ENCODE peak calls at places on chromosomes 4 and X, in six cellular contexts. W is mammary epithelial cell, G is fibroblast of lung, S is thyroid gland, E is fibroblast of mammary gland, O is A549. T is an unnamed sample.

GRCh38 chrX:30488092-30488491 is 89.5 kb downstream of the TASL start:
- DNase-seq in E (peak; percentile 37), W (no peak), S (no peak), O (peak; percentile 26), G (peak; percentile 15), T (no peak)

GRCh38 chr4:19945501-19945900 is 306.2 kb upstream of the SLIT2 start:
- DNase-seq in S (no peak), G (peak; percentile 66), W (no peak), O (no peak), E (no peak), T (no peak)

GRCh38 chr4:7699040-7699439 is 240.6 kb downstream of the AFAP1 start:
- DNase-seq in G (peak; percentile 50), W (peak; percentile 74), S (no peak), O (no peak), E (peak; percentile 83), T (peak; percentile 56)

GRCh38 chrX:49300703-49301102 is 2.7 kb upstream of the GAGE10 start:
- DNase-seq in W (no peak), G (no peak), E (no peak), O (no peak), S (no peak), T (no peak)

GRCh38 chr4:6180841-6181631 is 19.3 kb downstream of the JAKMIP1 start:
- DNase-seq in S (no peak), W (no peak), O (no peak), G (no peak), E (no peak), T (no peak)

GRCh38 chr4:152992027-152992426 is 55.9 kb downstream of the FHDC1 start:
- DNase-seq in O (no peak), E (no peak), W (peak; percentile 97), G (no peak), S (no peak), T (no peak)

GRCh38 chr4:183249854-183250253 is 70.2 kb downstream of the CLDN22 start:
- DNase-seq in E (peak; percentile 42), G (peak; percentile 58), S (peak; percentile 41), O (peak; percentile 39), W (peak; percentile 21), T (peak; percentile 48)

GRCh38 chr4:32831104-32831503 is 2110.9 kb downstream of the PCDH7 start:
- DNase-seq in S (no peak), W (no peak), O (no peak), E (no peak), G (no peak), T (no peak)

GRCh38 chrX:24019448-24019847 is 7.5 kb downstream of the KLHL15 start:
- DNase-seq in G (no peak), W (no peak), O (no peak), S (no peak), E (no peak), T (no peak)

GRCh38 chr4:23923141-23923540 is 33.3 kb upstream of the PPARGC1A start:
- DNase-seq in W (peak; percentile 48), E (no peak), S (no peak), O (no peak), G (no peak), T (no peak)

GRCh38 chrX:10952619-10953018 is 158.5 kb upstream of the HCCS start:
- DNase-seq in O (no peak), G (no peak), S (no peak), E (peak; percentile 16), W (no peak), T (no peak)

GRCh38 chr4:184287697-184288255 is 70.1 kb upstream of the ENPP6 start:
- DNase-seq in E (peak; percentile 60), S (peak; percentile 93), W (peak; percentile 50), O (no peak), G (peak; percentile 85), T (peak; percentile 57)

GRCh38 chr4:124757121-124757520 is 44.6 kb upstream of the ANKRD50 start:
- DNase-seq in W (peak; percentile 23), O (no peak), G (peak; percentile 24), E (peak; percentile 66), S (no peak), T (peak; percentile 13)

GRCh38 chr4:76240236-76240635 is 11.3 kb upstream of the FAM47E start:
- DNase-seq in E (no peak), S (no peak), W (no peak), O (no peak), G (no peak), T (no peak)

GRCh38 chr4:55742655-55743191 is 76.9 kb upstream of the EXOC1L start:
- DNase-seq in W (no peak), S (no peak), E (peak; percentile 46), O (peak; percentile 24), G (peak; percentile 38), T (peak; percentile 45)

GRCh38 chr4:7650606-7651400 is 216.1 kb upstream of the PSAPL1 start:
- DNase-seq in W (peak; percentile 25), E (peak; percentile 74), G (peak; percentile 36), S (no peak), O (no peak), T (peak; percentile 32)

DNA sequence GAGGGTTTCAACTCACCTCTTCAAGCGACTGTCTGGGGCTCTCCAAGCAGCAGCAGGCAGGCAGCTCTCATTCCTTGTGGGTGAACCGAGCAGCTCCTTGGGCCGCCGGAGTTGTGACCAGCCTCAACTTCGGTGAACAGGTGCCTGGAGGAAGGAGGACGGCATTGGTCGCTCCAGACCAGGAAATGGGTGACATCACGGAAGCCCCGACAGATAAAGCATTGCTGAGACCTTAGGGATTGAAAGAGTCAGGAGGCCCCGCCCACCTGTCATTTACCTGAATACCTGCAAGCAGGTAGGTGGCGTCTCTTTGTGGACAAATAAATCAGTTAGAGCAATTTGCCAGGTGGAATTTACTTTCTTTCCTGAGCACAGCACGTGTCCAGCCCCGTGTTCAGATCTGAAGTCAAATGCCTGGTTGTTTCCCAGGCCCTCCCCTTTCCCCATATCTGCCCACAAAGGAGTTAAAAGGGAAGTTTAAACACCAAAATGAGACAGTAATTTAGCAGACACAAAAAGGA is at the start of gene LNX1:
- DNase-seq in E (no peak), S (peak; percentile 99), W (no peak), G (no peak), O (no peak), T (no peak)
- H3K4me3 ChIP-seq in E (no peak within 1 kb of the TSS), S (peak within 1 kb of the TSS; percentile 33), W (peak within 1 kb of the TSS; percentile 21), G (no peak within 1 kb of the TSS), O (peak within 1 kb of the TSS; percentile 51), T (no peak within 1 kb of the TSS)

GRCh38 chr4:106317815-106318214 is 1.5 kb downstream of the AIMP1 start:
- DNase-seq in E (no peak), O (no peak), G (no peak), W (no peak), S (no peak), T (no peak)

GRCh38 chr4:106315476-106315967 is 487 bp downstream of the TBCK start:
- DNase-seq in G (peak; percentile 17), E (peak; percentile 55), W (peak; percentile 92), O (no peak), S (no peak), T (peak; percentile 24)

GRCh38 chr4:106314960-106315359 is 1.0 kb downstream of the TBCK start:
- DNase-seq in S (no peak), O (no peak), E (no peak), W (no peak), G (no peak), T (no peak)

GRCh38 chr4:106316773-106317409 is 541 bp downstream of the AIMP1 start:
- DNase-seq in W (peak; percentile 7), O (peak; percentile 0), E (peak; percentile 11), S (no peak), G (no peak), T (no peak)

DNA sequence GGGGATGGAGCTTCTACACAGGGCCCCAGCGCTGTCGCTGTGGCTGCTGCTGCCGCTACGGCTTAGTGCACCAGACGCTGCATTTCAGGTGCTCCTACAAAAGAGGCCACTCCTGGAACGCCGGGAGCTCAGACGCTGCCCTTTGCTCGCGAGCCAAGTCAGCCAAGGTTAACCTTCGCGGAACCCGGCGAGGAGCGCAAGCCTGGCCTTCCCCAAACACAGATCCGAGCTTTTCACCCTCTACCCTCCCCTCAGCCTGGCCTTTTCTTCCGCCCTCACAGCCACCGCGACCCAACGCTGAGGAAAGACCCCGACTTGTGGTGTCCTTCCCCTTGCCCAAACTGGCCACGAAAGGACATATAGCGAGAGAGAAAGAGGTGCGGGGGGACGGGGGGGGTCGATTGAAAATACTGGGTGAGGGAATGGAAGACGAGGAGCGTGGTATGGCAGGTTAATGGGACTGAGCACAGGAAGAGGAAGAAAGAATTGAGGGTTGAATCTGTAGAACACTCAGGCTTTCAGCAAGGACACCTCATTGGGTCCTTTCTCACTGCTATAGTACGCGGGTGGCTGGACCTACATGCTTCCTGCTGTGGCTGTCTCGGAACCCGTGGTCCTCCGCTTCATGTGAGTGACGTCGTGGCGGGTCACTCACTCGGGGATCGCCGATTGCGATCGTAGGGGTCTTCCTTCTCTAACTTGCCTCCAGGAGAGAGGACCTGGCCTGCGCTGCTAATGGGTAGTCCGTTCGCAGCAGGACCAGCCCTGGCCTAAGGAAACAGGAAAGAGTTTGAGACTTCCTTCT is at the start of the genes AIMP1 and TBCK:
- DNase-seq in G (peak; percentile 95), W (peak; percentile 85), S (peak; percentile 84), E (peak; percentile 91), O (peak; percentile 90), T (peak; percentile 94)
- TF ChIP-seq CTCF in G (no peak), W (no peak), S (no peak), E (no peak), O (no peak), T (no peak)

DNA sequence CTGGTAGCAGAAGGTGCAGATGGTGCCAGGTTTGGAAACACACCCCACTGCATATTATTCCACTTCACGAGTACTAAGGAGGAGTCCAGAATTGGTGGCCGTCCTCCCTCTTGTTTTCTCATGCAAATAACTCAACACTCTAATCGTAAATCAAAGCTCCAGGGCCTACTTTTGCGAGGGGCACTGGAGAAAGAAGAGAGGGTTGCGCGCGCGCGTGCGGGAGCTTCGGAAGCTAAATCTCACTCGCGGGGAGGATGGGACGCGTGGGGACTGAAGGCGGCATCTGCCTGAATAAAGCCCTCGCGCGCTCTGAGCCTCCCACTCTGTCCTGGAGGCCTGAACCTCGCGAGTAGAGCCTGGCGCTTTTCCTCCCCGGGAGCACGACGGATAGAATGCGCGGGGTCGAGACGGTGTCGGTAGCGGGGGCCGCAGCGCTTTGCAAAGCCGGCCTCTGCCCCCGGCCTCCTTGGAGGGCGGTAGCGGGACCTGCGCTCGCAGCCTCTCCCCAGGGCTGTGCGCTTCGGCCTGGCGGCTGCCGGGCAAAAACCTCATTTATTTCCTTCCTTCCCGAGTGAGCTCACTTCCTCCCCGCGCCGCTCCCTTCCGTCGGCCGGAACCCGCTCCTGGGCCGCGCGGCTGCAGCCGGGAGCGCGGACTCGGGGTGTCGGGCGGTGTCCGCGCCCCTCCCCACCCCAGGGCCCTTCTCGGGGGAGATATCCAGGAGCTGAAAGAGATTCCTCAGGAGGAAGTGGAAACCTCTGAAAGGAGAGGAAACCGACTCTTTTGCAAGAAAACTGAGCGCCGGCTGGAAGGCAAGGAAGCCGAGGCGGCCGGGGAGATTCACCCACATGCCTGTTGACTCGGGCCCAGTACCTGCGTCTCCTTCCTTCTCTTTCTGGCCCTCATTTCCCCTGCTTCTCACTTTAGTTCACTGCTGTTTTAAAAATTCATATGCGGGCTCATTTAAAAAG is 20.7 kb downstream of the HAND2 start:
- DNase-seq in G (peak; percentile 53), S (no peak), E (peak; percentile 63), O (no peak), W (no peak), T (no peak)
- H3K4me3 ChIP-seq in G (peak overlapping the region; percentile 31), S (peak overlapping the region; percentile 33), E (peak overlapping the region; percentile 54), O (no peak overlapping the region), W (no peak overlapping the region), T (peak overlapping the region; percentile 38)

GRCh38 chr4:41963105-41963504 is 18.5 kb upstream of the DCAF4L1 start:
- DNase-seq in S (no peak), W (no peak), O (no peak), E (peak; percentile 30), G (peak; percentile 38), T (peak; percentile 30)

DNA sequence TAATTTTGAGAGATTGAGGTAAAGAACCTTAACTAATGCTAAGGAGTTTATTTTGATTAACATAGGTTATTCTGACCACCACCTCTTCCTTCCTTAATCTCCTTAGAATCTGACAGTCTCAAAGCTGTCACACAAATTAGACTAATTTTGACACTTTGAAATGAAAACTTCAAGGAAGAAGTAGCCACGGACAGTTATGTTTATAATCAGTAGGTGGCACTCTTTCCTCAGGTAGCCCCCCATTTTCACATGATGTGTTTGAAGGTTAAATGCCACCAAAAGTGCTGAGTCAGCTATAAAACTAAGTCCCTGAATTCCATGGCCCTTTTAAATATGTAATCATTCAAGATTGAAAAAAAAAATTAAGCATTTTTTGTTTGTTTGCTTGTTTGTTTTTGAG is 22.4 kb downstream of the TMEM33 start:
- DNase-seq in W (no peak), E (peak; percentile 28), S (no peak), O (peak; percentile 35), G (peak; percentile 17), T (no peak)
- TF ChIP-seq CTCF in W (peak; percentile 26), E (peak; percentile 43), S (peak; percentile 39), O (peak; percentile 41), G (no peak), T (peak; percentile 38)